ENCODE peak calls at places on chromosomes 11 and 22, in ten cellular contexts. E is amniotic epithelial cell; A is sigmoid colon; X is stomach; Z is uterus; G is stimulated activated CD4-positive, alpha-beta T cell treated with anti-CD3 and anti-CD28 coated beads, Interleukin-4, amount 100 ng/mL, for 48 hours; O is IMR-90; K is amniotic stem cell; I is activated naive CD4-positive, alpha-beta T cell; F is NCI-H1436. D is an unnamed sample.

GRCh38 chr22:24053481-24054226 is 42.5 kb downstream of the CABIN1 start:
- DNase-seq in A (no peak), Z (no peak), I (no peak), K (no peak), E (no peak), X (no peak), O (no peak), F (no peak), G (no peak), D (no peak)

GRCh38 chr11:118437736-118438125 is 1.4 kb downstream of the KMT2A start:
- DNase-seq in A (peak; percentile 67), F (peak; percentile 44), Z (peak; percentile 22), X (no peak), O (peak; percentile 13), E (peak; percentile 16), K (no peak), G (peak; percentile 18), I (no peak), D (no peak)

GRCh38 chr11:10627816-10628215 is 59.4 kb upstream of the LYVE1 start:
- DNase-seq in A (no peak), G (no peak), E (no peak), Z (no peak), K (no peak), X (no peak), O (no peak), I (no peak), F (no peak), D (no peak)

GRCh38 chr11:94544582-94544831 is 786 bp downstream of the FUT4 start:
- DNase-seq in F (no peak), A (no peak), O (no peak), I (no peak), X (no peak), E (no peak), G (no peak), K (no peak), Z (no peak), D (no peak)

GRCh38 chr22:20779813-20780148 is 5.9 kb downstream of the SERPIND1 start:
- DNase-seq in K (no peak), A (no peak), O (peak; percentile 57), G (no peak), Z (no peak), F (no peak), E (peak; percentile 88), X (no peak), I (no peak), D (no peak)

GRCh38 chr11:34405079-34405858 is 33.5 kb upstream of the CAT start:
- DNase-seq in I (no peak), E (peak; percentile 8), A (no peak), O (no peak), X (no peak), F (no peak), Z (no peak), G (no peak), K (no peak), D (no peak)

GRCh38 chr22:49266561-49267519 is 560.8 kb downstream of the BRD1 start:
- DNase-seq in E (no peak), G (no peak), X (no peak), K (no peak), O (no peak), I (no peak), A (no peak), Z (no peak), F (peak; percentile 20), D (peak; percentile 17)

GRCh38 chr11:56027354-56027753 is at the start of gene OR5AS1:
- DNase-seq in G (no peak), E (no peak), X (no peak), F (no peak), I (no peak), O (no peak), A (no peak), K (no peak), Z (no peak), D (no peak)

GRCh38 chr22:19962246-19962908 is 20.8 kb upstream of the TXNRD2 start:
- DNase-seq in Z (peak; percentile 53), E (peak; percentile 79), F (peak; percentile 87), K (peak; percentile 48), I (peak; percentile 25), O (peak; percentile 73), X (peak; percentile 90), G (peak; percentile 65), A (peak; percentile 86), D (peak; percentile 88)

GRCh38 chr11:1422481-1422880 is 32.7 kb downstream of the BRSK2 start:
- DNase-seq in G (no peak), X (no peak), A (no peak), O (no peak), I (no peak), F (no peak), E (no peak), K (no peak), Z (no peak), D (no peak)

GRCh38 chr11:23455291-23455864 is 595.1 kb upstream of the CCDC179 start:
- DNase-seq in A (no peak), E (no peak), O (no peak), X (no peak), K (no peak), I (no peak), G (no peak), F (no peak), Z (no peak), D (no peak)

GRCh38 chr22:31947296-31947695 is 3.0 kb downstream of the YWHAH start:
- DNase-seq in K (no peak), A (no peak), Z (no peak), E (peak; percentile 27), G (no peak), I (no peak), O (no peak), X (no peak), F (peak; percentile 13), D (no peak)

GRCh38 chr11:129996113-129996870 is 6.3 kb downstream of the PRDM10 start:
- DNase-seq in G (no peak), O (no peak), I (no peak), F (no peak), A (peak; percentile 75), Z (no peak), X (no peak), K (no peak), E (peak; percentile 21), D (no peak)

GRCh38 chr11:62572431-62572830 is 1.3 kb downstream of the EEF1G start:
- DNase-seq in I (no peak), O (no peak), G (no peak), A (no peak), E (no peak), K (no peak), Z (no peak), F (no peak), X (no peak), D (no peak)

GRCh38 chr11:120182790-120183491 is 27.9 kb upstream of the OAF start:
- DNase-seq in F (no peak), X (peak; percentile 49), A (peak; percentile 66), O (no peak), Z (no peak), I (no peak), G (no peak), K (no peak), E (no peak), D (no peak)

GRCh38 chr11:4430060-4430459 is 19.0 kb upstream of the OR52K2 start:
- DNase-seq in E (no peak), Z (no peak), I (no peak), K (no peak), X (no peak), O (no peak), G (no peak), F (no peak), A (no peak), D (no peak)

GRCh38 chr11:1129666-1130160 is 28.0 kb upstream of the MUC5AC start:
- DNase-seq in G (no peak), F (no peak), A (peak; percentile 60), Z (no peak), K (no peak), I (no peak), E (no peak), X (peak; percentile 63), O (no peak), D (peak; percentile 61)

GRCh38 chr11:860238-861104 is 17.8 kb downstream of the TSPAN4 start:
- DNase-seq in O (no peak), Z (no peak), E (no peak), F (no peak), K (no peak), G (no peak), X (no peak), A (no peak), I (no peak), D (no peak)

GRCh38 chr11:34926101-34926830 is 9.8 kb downstream of the PDHX start:
- DNase-seq in F (peak; percentile 38), G (no peak), X (no peak), Z (no peak), A (no peak), E (peak; percentile 58), K (peak; percentile 21), I (no peak), O (peak; percentile 62), D (no peak)

GRCh38 chr11:27717377-27717776 is 17.1 kb upstream of the BDNF start:
- DNase-seq in E (no peak), F (no peak), K (no peak), O (no peak), X (no peak), I (no peak), A (no peak), G (no peak), Z (no peak), D (no peak)

GRCh38 chr11:63667993-63668392 is 3.2 kb downstream of the ATL3 start:
- DNase-seq in K (peak; percentile 92), A (no peak), F (no peak), I (no peak), E (peak; percentile 87), Z (no peak), O (peak; percentile 97), X (no peak), G (no peak), D (no peak)

GRCh38 chr11:65662802-65663633 is at the start of gene RELA:
- DNase-seq in I (peak; percentile 77), O (peak; percentile 93), F (peak; percentile 71), E (peak; percentile 85), Z (peak; percentile 97), K (peak; percentile 90), G (peak; percentile 83), A (peak; percentile 98), X (peak; percentile 93), D (peak; percentile 95)

GRCh38 chr22:22745225-22746060 is 101.0 kb downstream of the GGTLC2 start:
- DNase-seq in G (peak; percentile 24), I (no peak), X (peak; percentile 48), K (no peak), F (no peak), O (peak; percentile 19), A (no peak), Z (no peak), E (peak; percentile 15), D (no peak)

GRCh38 chr22:39932918-39933649 is 27.1 kb upstream of the TMA7B start:
- DNase-seq in G (peak; percentile 62), X (peak; percentile 71), E (peak; percentile 33), O (no peak), K (no peak), F (peak; percentile 14), Z (no peak), I (no peak), A (no peak), D (no peak)

GRCh38 chr22:50584106-50585096 is 1.8 kb upstream of the CHKB start:
- DNase-seq in I (no peak), X (no peak), F (no peak), K (no peak), G (no peak), O (no peak), E (no peak), Z (no peak), A (no peak), D (no peak)

GRCh38 chr22:24059121-24059520 is 48.0 kb downstream of the CABIN1 start:
- DNase-seq in Z (no peak), O (peak; percentile 99), E (peak; percentile 67), K (peak; percentile 91), G (no peak), F (no peak), I (no peak), X (no peak), A (no peak), D (no peak)

GRCh38 chr11:68012044-68012842 is 2.1 kb downstream of the ALDH3B1 start:
- DNase-seq in K (no peak), Z (no peak), O (no peak), I (no peak), E (no peak), F (no peak), X (no peak), A (no peak), G (no peak), D (no peak)

GRCh38 chr22:28750471-28750881 is 8.6 kb downstream of the HSCB start:
- DNase-seq in F (no peak), Z (no peak), I (no peak), G (no peak), A (no peak), K (peak; percentile 60), E (peak; percentile 41), O (peak; percentile 93), X (no peak), D (no peak)